ENCODE peak calls at places on chromosomes 6 and 20, in four cellular contexts. I is GM04504, R is T-helper 17 cell, P is HS-5. A is an unnamed sample.

GRCh38 chr6:3259491-3259958 is 778 bp downstream of the PSMG4 start:
- DNase-seq in R (peak), P (no peak), I (peak), A (peak)

GRCh38 chr6:36126553-36127458 is 3.5 kb upstream of the MAPK13 start:
- DNase-seq in I (no peak), R (no peak), P (no peak), A (peak)

GRCh38 chr6:70636589-70636988 is 31.1 kb upstream of the SMAP1 start:
- DNase-seq in R (no peak), P (no peak), I (no peak), A (no peak)

GRCh38 chr20:34049897-34050695 is 56.4 kb downstream of the RALY start:
- DNase-seq in I (no peak), R (no peak), P (no peak), A (no peak)

GRCh38 chr6:1326535-1327121 is 14.7 kb downstream of the FOXQ1 start:
- DNase-seq in R (no peak), I (no peak), P (no peak), A (no peak)

GRCh38 chr6:17974570-17975368 is 12.7 kb downstream of the KIF13A start:
- DNase-seq in R (no peak), P (no peak), I (no peak), A (no peak)

GRCh38 chr6:35969676-35970075 is 48.8 kb upstream of the SRPK1 start:
- DNase-seq in R (no peak), I (no peak), P (no peak), A (no peak)

GRCh38 chr6:39416728-39417127 is 94.2 kb upstream of the KCNK16 start:
- DNase-seq in I (peak), P (peak), R (no peak), A (no peak)

GRCh38 chr6:100344761-100345160 is 120.0 kb downstream of the SIM1 start:
- DNase-seq in P (peak), R (no peak), I (no peak), A (no peak)

GRCh38 chr6:136718486-136718885 is 73.8 kb downstream of the MAP3K5 start:
- DNase-seq in P (no peak), R (no peak), I (no peak), A (peak)

GRCh38 chr20:45136911-45137310 is 12.6 kb upstream of the WFDC12 start:
- DNase-seq in P (no peak), I (no peak), R (no peak), A (no peak)

GRCh38 chr6:87330961-87331360 is 1.9 kb upstream of the GJB7 start:
- DNase-seq in P (no peak), I (no peak), R (no peak), A (no peak)

GRCh38 chr6:25138024-25138696 is 141.0 kb upstream of the CARMIL1 start:
- DNase-seq in P (peak), I (peak), R (peak), A (peak)

GRCh38 chr6:36852481-36853147 is 13.4 kb upstream of the CPNE5 start:
- DNase-seq in R (no peak), P (peak), I (peak), A (peak)

GRCh38 chr6:75135447-75135846 is 70.4 kb downstream of the COL12A1 start:
- DNase-seq in R (no peak), P (no peak), I (peak), A (no peak)

GRCh38 chr6:83429857-83430605 is 820 bp downstream of the ME1 start:
- DNase-seq in R (no peak), I (no peak), P (peak), A (peak)

GRCh38 chr6:88380083-88380482 is 213.9 kb upstream of the CNR1 start:
- DNase-seq in R (no peak), P (peak), I (peak), A (peak)

GRCh38 chr20:63808145-63808724 is 22.8 kb downstream of the ZBTB46 start:
- DNase-seq in I (no peak), P (no peak), R (no peak), A (no peak)

GRCh38 chr6:140909156-140909555 is 1223.6 kb upstream of the GJE1 start:
- DNase-seq in I (no peak), P (no peak), R (no peak), A (no peak)

GRCh38 chr6:3321875-3322274 is 63.1 kb downstream of the PSMG4 start:
- DNase-seq in I (no peak), P (no peak), R (no peak), A (no peak)

GRCh38 chr20:14775778-14776177 is 438.4 kb upstream of the FLRT3 start:
- DNase-seq in I (peak), P (peak), R (no peak), A (peak)

GRCh38 chr6:16345449-16346330 is 107.3 kb downstream of the GMPR start:
- DNase-seq in I (peak), R (no peak), P (peak), A (peak)

GRCh38 chr6:150633466-150633795 is 33.7 kb downstream of the PLEKHG1 start:
- DNase-seq in P (no peak), I (no peak), R (no peak), A (no peak)

GRCh38 chr6:170292778-170293164 is 1.9 kb upstream of the DLL1 start:
- DNase-seq in P (no peak), I (no peak), R (no peak), A (no peak)

GRCh38 chr6:22892452-22892851 is 323.1 kb downstream of the HDGFL1 start:
- DNase-seq in P (peak), I (peak), R (no peak), A (peak)

GRCh38 chr6:111805511-111806181 is 67.6 kb downstream of the FYN start:
- DNase-seq in P (no peak), I (no peak), R (no peak), A (peak)

GRCh38 chr20:23260181-23260840 is 90.3 kb upstream of the NXT1 start:
- DNase-seq in R (no peak), P (no peak), I (no peak), A (no peak)